ENCODE peak calls at places on chromosome 1, in seven cellular contexts. One of them, this sample, is unnamed.

GRCh38 chr1:41379741-41380130 is 18.5 kb downstream of the FOXO6 start:
- DNase-seq in HEK293T: no peak
- DNase-seq in HepG2: no peak
- DNase-seq in GM12878: no peak
- DNase-seq in HCT116: no peak
- DNase-seq in K562: no peak
- DNase-seq in H1: no peak
- DNase-seq in this sample: no peak

GRCh38 chr1:30600258-30600657 is 123.1 kb downstream of the MATN1 start:
- DNase-seq in HEK293T: no peak
- DNase-seq in HCT116: no peak
- DNase-seq in GM12878: no peak
- DNase-seq in H1: no peak
- DNase-seq in HepG2: no peak
- DNase-seq in K562: no peak
- DNase-seq in this sample: no peak

GRCh38 chr1:3017440-3018050 is 3.7 kb upstream of the ACTRT2 start:
- DNase-seq in HEK293T: no peak
- DNase-seq in HepG2: no peak
- DNase-seq in K562: peak; percentile 7
- DNase-seq in HCT116: no peak
- DNase-seq in GM12878: no peak
- DNase-seq in H1: no peak
- DNase-seq in this sample: no peak

GRCh38 chr1:201025571-201026002 is 2.1 kb upstream of the KIF21B start:
- DNase-seq in K562: peak; percentile 65
- DNase-seq in HEK293T: peak; percentile 72
- DNase-seq in HepG2: no peak
- DNase-seq in HCT116: no peak
- DNase-seq in GM12878: no peak
- DNase-seq in H1: no peak
- DNase-seq in this sample: peak; percentile 54

GRCh38 chr1:98792123-98792522 is 130.6 kb downstream of the SNX7 start:
- DNase-seq in K562: no peak
- DNase-seq in HCT116: no peak
- DNase-seq in H1: no peak
- DNase-seq in HepG2: no peak
- DNase-seq in GM12878: no peak
- DNase-seq in HEK293T: no peak
- DNase-seq in this sample: no peak

GRCh38 chr1:64453695-64454094 is 16.2 kb upstream of the CACHD1 start:
- DNase-seq in HEK293T: no peak
- DNase-seq in HepG2: no peak
- DNase-seq in GM12878: no peak
- DNase-seq in H1: no peak
- DNase-seq in HCT116: no peak
- DNase-seq in K562: peak; percentile 18
- DNase-seq in this sample: no peak

GRCh38 chr1:193766329-193766728 is 579.9 kb upstream of the B3GALT2 start:
- DNase-seq in HEK293T: no peak
- DNase-seq in K562: no peak
- DNase-seq in HepG2: no peak
- DNase-seq in GM12878: no peak
- DNase-seq in HCT116: no peak
- DNase-seq in H1: peak; percentile 3
- DNase-seq in this sample: no peak

GRCh38 chr1:201362906-201363305 is 14.6 kb downstream of the TNNT2 start:
- DNase-seq in K562: no peak
- DNase-seq in HCT116: no peak
- DNase-seq in H1: no peak
- DNase-seq in HEK293T: no peak
- DNase-seq in GM12878: no peak
- DNase-seq in HepG2: no peak
- DNase-seq in this sample: no peak

GRCh38 chr1:54784066-54784465 is 17.1 kb downstream of the TTC22 start:
- DNase-seq in H1: no peak
- DNase-seq in K562: no peak
- DNase-seq in HEK293T: no peak
- DNase-seq in GM12878: no peak
- DNase-seq in HCT116: no peak
- DNase-seq in HepG2: no peak
- DNase-seq in this sample: no peak

GRCh38 chr1:11948822-11949458 is 14.4 kb downstream of the PLOD1 start:
- DNase-seq in HCT116: no peak
- DNase-seq in GM12878: no peak
- DNase-seq in H1: no peak
- DNase-seq in HepG2: no peak
- DNase-seq in K562: peak; percentile 76
- DNase-seq in HEK293T: peak; percentile 67
- DNase-seq in this sample: no peak

GRCh38 chr1:77412069-77412793 is 130.4 kb downstream of the AK5 start:
- DNase-seq in HEK293T: no peak
- DNase-seq in H1: no peak
- DNase-seq in HepG2: no peak
- DNase-seq in GM12878: no peak
- DNase-seq in K562: no peak
- DNase-seq in HCT116: no peak
- DNase-seq in this sample: no peak

GRCh38 chr1:55192093-55192492 is 23.1 kb downstream of the USP24 start:
- DNase-seq in HCT116: no peak
- DNase-seq in K562: peak; percentile 57
- DNase-seq in H1: no peak
- DNase-seq in HepG2: no peak
- DNase-seq in HEK293T: no peak
- DNase-seq in GM12878: no peak
- DNase-seq in this sample: no peak

GRCh38 chr1:179923044-179923443 is 31.6 kb upstream of the CEP350 start:
- DNase-seq in K562: no peak
- DNase-seq in GM12878: no peak
- DNase-seq in HCT116: no peak
- DNase-seq in HepG2: no peak
- DNase-seq in HEK293T: no peak
- DNase-seq in H1: no peak
- DNase-seq in this sample: no peak

GRCh38 chr1:205225901-205226765 is 1.6 kb upstream of the TMCC2 start:
- DNase-seq in K562: no peak
- DNase-seq in HepG2: no peak
- DNase-seq in H1: no peak
- DNase-seq in GM12878: no peak
- DNase-seq in HCT116: no peak
- DNase-seq in HEK293T: no peak
- DNase-seq in this sample: no peak

GRCh38 chr1:165633624-165634023 is 2.6 kb downstream of the MGST3 start:
- DNase-seq in H1: no peak
- DNase-seq in HepG2: no peak
- DNase-seq in HCT116: no peak
- DNase-seq in K562: no peak
- DNase-seq in GM12878: no peak
- DNase-seq in HEK293T: no peak
- DNase-seq in this sample: no peak

GRCh38 chr1:186492531-186493291 is 31.8 kb upstream of the PDC start:
- DNase-seq in HCT116: no peak
- DNase-seq in HepG2: no peak
- DNase-seq in HEK293T: no peak
- DNase-seq in GM12878: no peak
- DNase-seq in H1: no peak
- DNase-seq in K562: no peak
- DNase-seq in this sample: no peak

GRCh38 chr1:227560393-227560792 is 3.0 kb upstream of the ZNF678 start:
- DNase-seq in K562: no peak
- DNase-seq in HepG2: no peak
- DNase-seq in HCT116: no peak
- DNase-seq in H1: no peak
- DNase-seq in GM12878: no peak
- DNase-seq in HEK293T: no peak
- DNase-seq in this sample: no peak

GRCh38 chr1:213994888-213995287 is 7.1 kb downstream of the PROX1 start:
- DNase-seq in H1: no peak
- DNase-seq in HCT116: no peak
- DNase-seq in HepG2: no peak
- DNase-seq in GM12878: no peak
- DNase-seq in HEK293T: no peak
- DNase-seq in K562: no peak
- DNase-seq in this sample: no peak

GRCh38 chr1:3063379-3064295 is 5.4 kb upstream of the PRDM16 start:
- DNase-seq in HEK293T: no peak
- DNase-seq in GM12878: no peak
- DNase-seq in H1: no peak
- DNase-seq in K562: no peak
- DNase-seq in HCT116: no peak
- DNase-seq in HepG2: no peak
- DNase-seq in this sample: no peak

GRCh38 chr1:175131100-175131499 is 61.5 kb downstream of the KIAA0040 start:
- DNase-seq in GM12878: no peak
- DNase-seq in HEK293T: no peak
- DNase-seq in HepG2: no peak
- DNase-seq in K562: no peak
- DNase-seq in H1: no peak
- DNase-seq in HCT116: no peak
- DNase-seq in this sample: no peak

GRCh38 chr1:91731815-91732214 is 154.1 kb downstream of the TGFBR3 start:
- DNase-seq in HCT116: no peak
- DNase-seq in HepG2: no peak
- DNase-seq in HEK293T: no peak
- DNase-seq in GM12878: no peak
- DNase-seq in H1: no peak
- DNase-seq in K562: no peak
- DNase-seq in this sample: no peak

DNA sequence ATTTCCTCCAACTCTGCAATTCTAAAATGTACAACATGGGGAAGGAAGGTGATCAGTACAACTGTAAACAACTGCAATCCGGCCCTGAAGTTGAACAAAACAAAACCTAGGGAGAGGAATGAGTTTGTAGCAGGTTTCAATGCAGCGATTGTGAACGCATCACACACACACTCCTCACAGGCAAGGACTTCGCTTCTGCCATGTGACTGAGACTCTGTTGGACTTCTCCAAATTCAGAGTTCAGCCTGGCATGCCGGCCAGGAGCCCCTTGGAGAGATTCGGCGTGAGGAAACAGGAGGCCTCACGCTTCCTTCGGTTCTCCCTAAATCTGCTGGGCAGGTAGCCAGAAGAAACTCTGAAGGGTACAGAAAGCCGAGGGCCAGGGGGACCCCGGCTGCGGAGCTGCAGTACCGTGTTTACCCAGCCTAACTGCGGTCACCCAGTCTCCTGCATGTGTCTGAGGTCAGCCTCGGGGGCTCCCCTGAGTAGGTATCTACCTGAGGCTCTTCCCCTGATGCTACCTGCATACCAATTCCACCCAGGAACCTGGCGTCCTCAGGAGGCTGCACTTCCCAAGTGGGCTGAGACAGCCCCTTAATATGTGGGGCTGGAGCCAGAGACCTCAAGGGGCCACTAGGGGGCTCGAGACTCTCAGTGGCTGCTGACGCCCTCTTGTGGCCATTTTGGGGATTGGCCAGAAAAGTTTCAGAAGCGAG is 2.9 kb upstream of the ANXA9 start:
- DNase-seq in K562: peak; percentile 95
- DNase-seq in HCT116: peak; percentile 78
- DNase-seq in GM12878: peak; percentile 40
- DNase-seq in HepG2: peak; percentile 82
- DNase-seq in H1: peak; percentile 61
- DNase-seq in HEK293T: peak; percentile 91
- DNase-seq in this sample: peak; percentile 93
- TF ChIP-seq SP1 in K562: peak; percentile 80
- TF ChIP-seq SP1 in HCT116: no peak
- TF ChIP-seq SP1 in GM12878: no peak
- TF ChIP-seq SP1 in HepG2: peak; percentile 38
- TF ChIP-seq SP1 in H1: no peak
- TF ChIP-seq SP1 in HEK293T: no peak
- TF ChIP-seq SP1 in this sample: no peak

GRCh38 chr1:67850611-67851075 is 17.4 kb upstream of the GNG12 start:
- DNase-seq in K562: peak; percentile 66
- DNase-seq in HCT116: peak; percentile 69
- DNase-seq in HEK293T: peak; percentile 44
- DNase-seq in H1: no peak
- DNase-seq in HepG2: no peak
- DNase-seq in GM12878: no peak
- DNase-seq in this sample: no peak

GRCh38 chr1:67853704-67854103 is 20.4 kb upstream of the GNG12 start:
- DNase-seq in HCT116: peak; percentile 44
- DNase-seq in K562: peak; percentile 75
- DNase-seq in H1: peak; percentile 85
- DNase-seq in HepG2: peak; percentile 25
- DNase-seq in GM12878: no peak
- DNase-seq in HEK293T: peak; percentile 88
- DNase-seq in this sample: peak; percentile 95

GRCh38 chr1:67847466-67847865 is 14.2 kb upstream of the GNG12 start:
- DNase-seq in GM12878: no peak
- DNase-seq in K562: no peak
- DNase-seq in H1: no peak
- DNase-seq in HEK293T: no peak
- DNase-seq in HCT116: no peak
- DNase-seq in HepG2: no peak
- DNase-seq in this sample: no peak

GRCh38 chr1:67851800-67852199 is 18.5 kb upstream of the GNG12 start:
- DNase-seq in GM12878: no peak
- DNase-seq in H1: no peak
- DNase-seq in HepG2: no peak
- DNase-seq in HCT116: no peak
- DNase-seq in K562: no peak
- DNase-seq in HEK293T: no peak
- DNase-seq in this sample: no peak

DNA sequence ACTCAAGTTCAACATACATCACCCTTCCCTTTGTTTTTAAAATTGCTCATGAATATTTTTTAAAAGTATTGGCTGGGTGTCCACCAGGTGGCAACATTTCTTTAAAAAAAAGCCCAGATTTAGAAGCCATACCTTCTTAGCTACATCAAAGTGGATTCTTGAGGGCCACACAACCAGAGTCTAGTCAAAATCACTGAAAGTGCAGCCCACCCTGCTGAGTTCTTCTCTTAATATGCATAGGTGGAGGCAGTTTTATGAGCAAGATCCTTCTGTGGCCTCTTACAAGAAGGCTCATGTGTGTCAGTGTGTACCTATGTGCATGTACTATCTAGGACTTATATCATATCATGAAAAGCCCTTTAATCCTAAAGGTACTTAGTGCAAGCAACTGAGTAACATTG is 16.9 kb upstream of the GNG12 start:
- DNase-seq in HepG2: no peak
- DNase-seq in HCT116: peak; percentile 35
- DNase-seq in H1: no peak
- DNase-seq in HEK293T: peak; percentile 49
- DNase-seq in GM12878: no peak
- DNase-seq in K562: peak; percentile 49
- DNase-seq in this sample: no peak
- TF ChIP-seq SP1 in HepG2: no peak
- TF ChIP-seq SP1 in HCT116: no peak
- TF ChIP-seq SP1 in H1: no peak
- TF ChIP-seq SP1 in HEK293T: no peak
- TF ChIP-seq SP1 in GM12878: no peak
- TF ChIP-seq SP1 in K562: no peak
- TF ChIP-seq SP1 in this sample: no peak

GRCh38 chr1:66546045-66546810 is 12.3 kb downstream of the SGIP1 start:
- DNase-seq in HepG2: no peak
- DNase-seq in HEK293T: no peak
- DNase-seq in GM12878: no peak
- DNase-seq in H1: no peak
- DNase-seq in K562: no peak
- DNase-seq in HCT116: no peak
- DNase-seq in this sample: no peak
- TF ChIP-seq SP1 in HepG2: no peak
- TF ChIP-seq SP1 in HEK293T: no peak
- TF ChIP-seq SP1 in GM12878: no peak
- TF ChIP-seq SP1 in H1: no peak
- TF ChIP-seq SP1 in K562: no peak
- TF ChIP-seq SP1 in HCT116: no peak
- TF ChIP-seq SP1 in this sample: no peak

GRCh38 chr1:43858324-43858723 is 75.3 kb upstream of the ARTN start:
- DNase-seq in H1: no peak
- DNase-seq in GM12878: no peak
- DNase-seq in HEK293T: no peak
- DNase-seq in HepG2: peak; percentile 27
- DNase-seq in HCT116: no peak
- DNase-seq in K562: no peak
- DNase-seq in this sample: peak; percentile 49
- TF ChIP-seq SP1 in H1: no peak
- TF ChIP-seq SP1 in GM12878: no peak
- TF ChIP-seq SP1 in HEK293T: no peak
- TF ChIP-seq SP1 in HepG2: no peak
- TF ChIP-seq SP1 in HCT116: no peak
- TF ChIP-seq SP1 in K562: no peak
- TF ChIP-seq SP1 in this sample: no peak

This sample was measured in WTC11.